ENCODE peak calls at places on chromosomes 3 and 15, in nine cellular contexts. A is esophagus squamous epithelium, U is tibial nerve, N is sigmoid colon, J is IMR-90, K is breast epithelium, Q is adrenal gland, C is HCT116, Z is suprapubic skin. G is an unnamed sample.

GRCh38 chr3:111781561-111782446 is 77.3 kb upstream of the PHLDB2 start:
- DNase-seq in A (no peak), Q (no peak), N (no peak), Z (no peak), U (no peak), K (no peak), J (no peak), C (no peak), G (no peak)

GRCh38 chr3:161348791-161349400 is 22.4 kb downstream of the SPTSSB start:
- DNase-seq in A (no peak), N (no peak), Z (no peak), Q (no peak), K (no peak), J (no peak), U (no peak), C (peak; percentile 40), G (no peak)

GRCh38 chr15:80174017-80174746 is 21.4 kb downstream of the FAH start:
- DNase-seq in K (peak; percentile 76), Z (no peak), A (no peak), U (no peak), Q (peak; percentile 92), N (peak; percentile 74), J (peak; percentile 83), C (no peak), G (no peak)

GRCh38 chr15:38169982-38170381 is 82.7 kb upstream of the SPRED1 start:
- DNase-seq in Z (no peak), C (no peak), U (no peak), N (no peak), Q (no peak), K (no peak), A (no peak), J (peak; percentile 16), G (no peak)

GRCh38 chr3:140134231-140134630 is 199.2 kb downstream of the CLSTN2 start:
- DNase-seq in K (no peak), N (no peak), U (no peak), Z (no peak), A (no peak), Q (no peak), C (no peak), J (no peak), G (no peak)

GRCh38 chr3:195854628-195855300 is 43.0 kb upstream of the MUC4 start:
- DNase-seq in J (no peak), Z (no peak), U (no peak), A (no peak), K (no peak), C (no peak), Q (no peak), N (no peak), G (no peak)

GRCh38 chr3:186425788-186426730 is 64.0 kb upstream of the DGKG start:
- DNase-seq in Z (no peak), N (no peak), J (peak; percentile 75), A (no peak), C (no peak), K (no peak), U (peak; percentile 24), Q (no peak), G (no peak)

GRCh38 chr3:59573911-59574310 is 524.1 kb upstream of the CFAP20DC start:
- DNase-seq in Z (no peak), N (peak; percentile 74), A (no peak), U (peak; percentile 79), K (peak; percentile 71), C (no peak), J (peak; percentile 88), Q (peak; percentile 67), G (no peak)

GRCh38 chr3:177357352-177358084 is 160.2 kb upstream of the TBL1XR1 start:
- DNase-seq in Z (no peak), N (no peak), A (no peak), K (no peak), C (peak; percentile 97), J (peak; percentile 89), U (no peak), Q (peak; percentile 86), G (no peak)

GRCh38 chr15:77784361-77785292 is 151.9 kb upstream of the LINGO1 start:
- DNase-seq in U (no peak), Z (no peak), K (no peak), Q (peak; percentile 54), A (no peak), N (no peak), J (no peak), C (peak; percentile 23), G (no peak)

GRCh38 chr3:59308684-59309083 is 258.9 kb upstream of the CFAP20DC start:
- DNase-seq in A (no peak), Q (no peak), N (no peak), Z (no peak), C (no peak), J (no peak), K (no peak), U (no peak), G (no peak)

GRCh38 chr15:65081270-65081669 is 4.7 kb downstream of the KBTBD13 start:
- DNase-seq in C (no peak), J (no peak), A (no peak), N (no peak), Q (no peak), K (no peak), U (no peak), Z (no peak), G (no peak)

DNA sequence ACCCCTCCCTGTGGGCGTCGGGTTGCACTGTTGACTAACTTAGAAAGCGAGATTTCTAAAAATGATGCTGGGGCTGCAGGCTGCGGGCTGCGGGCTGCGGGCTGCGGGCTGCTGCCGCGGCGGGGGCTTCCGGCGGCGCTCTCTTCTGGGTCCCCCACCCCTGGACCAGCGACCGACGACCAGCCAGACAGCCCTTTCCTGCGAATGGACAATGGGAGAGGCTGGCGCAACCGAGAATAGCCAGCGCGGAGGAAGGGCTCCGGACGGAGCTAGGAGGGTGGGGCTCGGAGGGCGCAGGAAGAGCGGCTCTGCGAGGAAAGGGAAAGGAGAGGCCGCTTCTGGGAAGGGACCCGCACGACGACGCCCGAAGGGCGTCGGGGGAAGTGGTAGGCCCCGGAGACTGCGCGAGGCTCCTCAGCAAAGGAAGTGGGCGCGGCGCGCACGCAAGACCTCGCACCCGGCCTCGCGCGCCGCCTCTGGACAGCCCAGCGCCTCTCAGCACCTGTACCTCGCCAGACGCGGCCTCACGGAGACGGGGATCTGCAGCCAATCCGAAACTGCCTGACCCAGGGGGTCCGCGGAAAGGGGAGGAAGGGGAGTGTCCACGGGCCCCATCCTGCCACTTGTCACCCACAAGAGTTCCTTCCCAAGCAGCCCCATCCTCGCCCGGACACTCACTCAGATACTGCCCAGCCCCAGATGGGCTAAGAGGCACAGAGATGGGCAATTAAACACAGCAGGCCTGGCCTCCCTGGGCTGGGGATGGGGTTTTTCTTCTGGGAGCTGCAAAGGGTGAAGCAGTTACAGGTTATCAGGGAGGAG is 70.7 kb downstream of the SLC12A8 start:
- DNase-seq in Q (peak; percentile 77), A (peak; percentile 14), K (peak; percentile 68), J (no peak), Z (no peak), N (peak; percentile 84), C (no peak), U (no peak), G (no peak)
- TF ChIP-seq POLR2A in Q (no peak), A (no peak), K (no peak), J (no peak), Z (no peak), N (no peak), C (no peak), U (no peak), G (no peak)

GRCh38 chr3:171696805-171697204 is 113.5 kb downstream of the PLD1 start:
- DNase-seq in J (no peak), A (no peak), N (no peak), K (no peak), Z (no peak), C (no peak), Q (no peak), U (no peak), G (no peak)
- TF ChIP-seq CTCF in J (no peak), A (no peak), N (no peak), K (no peak), Z (no peak), C (no peak), Q (no peak), U (no peak), G (no peak)

GRCh38 chr15:48622227-48622626 is 23.3 kb downstream of the FBN1 start:
- DNase-seq in U (no peak), Z (no peak), C (no peak), Q (no peak), N (no peak), J (no peak), K (no peak), A (no peak), G (no peak)

GRCh38 chr15:48614051-48614450 is 31.5 kb downstream of the FBN1 start:
- DNase-seq in Z (no peak), J (no peak), K (no peak), C (no peak), A (no peak), N (no peak), U (no peak), Q (no peak), G (no peak)

GRCh38 chr15:48616216-48616615 is 29.3 kb downstream of the FBN1 start:
- DNase-seq in N (no peak), U (no peak), K (no peak), C (no peak), A (no peak), Q (no peak), Z (no peak), J (peak; percentile 63), G (no peak)

GRCh38 chr15:48619446-48619845 is 26.1 kb downstream of the FBN1 start:
- DNase-seq in N (no peak), Z (no peak), J (no peak), C (no peak), U (no peak), K (no peak), Q (no peak), A (no peak), G (no peak)

GRCh38 chr15:48617619-48618018 is 27.9 kb downstream of the FBN1 start:
- DNase-seq in A (no peak), Q (peak; percentile 67), K (no peak), C (no peak), N (peak; percentile 84), Z (no peak), U (peak; percentile 34), J (peak; percentile 93), G (no peak)
- H3K27ac ChIP-seq in A (peak overlapping the region; percentile 56), Q (no peak overlapping the region), K (no peak overlapping the region), C (no peak overlapping the region), N (peak overlapping the region; percentile 68), Z (no peak overlapping the region), U (no peak overlapping the region), J (no peak overlapping the region), G (no peak overlapping the region)

DNA sequence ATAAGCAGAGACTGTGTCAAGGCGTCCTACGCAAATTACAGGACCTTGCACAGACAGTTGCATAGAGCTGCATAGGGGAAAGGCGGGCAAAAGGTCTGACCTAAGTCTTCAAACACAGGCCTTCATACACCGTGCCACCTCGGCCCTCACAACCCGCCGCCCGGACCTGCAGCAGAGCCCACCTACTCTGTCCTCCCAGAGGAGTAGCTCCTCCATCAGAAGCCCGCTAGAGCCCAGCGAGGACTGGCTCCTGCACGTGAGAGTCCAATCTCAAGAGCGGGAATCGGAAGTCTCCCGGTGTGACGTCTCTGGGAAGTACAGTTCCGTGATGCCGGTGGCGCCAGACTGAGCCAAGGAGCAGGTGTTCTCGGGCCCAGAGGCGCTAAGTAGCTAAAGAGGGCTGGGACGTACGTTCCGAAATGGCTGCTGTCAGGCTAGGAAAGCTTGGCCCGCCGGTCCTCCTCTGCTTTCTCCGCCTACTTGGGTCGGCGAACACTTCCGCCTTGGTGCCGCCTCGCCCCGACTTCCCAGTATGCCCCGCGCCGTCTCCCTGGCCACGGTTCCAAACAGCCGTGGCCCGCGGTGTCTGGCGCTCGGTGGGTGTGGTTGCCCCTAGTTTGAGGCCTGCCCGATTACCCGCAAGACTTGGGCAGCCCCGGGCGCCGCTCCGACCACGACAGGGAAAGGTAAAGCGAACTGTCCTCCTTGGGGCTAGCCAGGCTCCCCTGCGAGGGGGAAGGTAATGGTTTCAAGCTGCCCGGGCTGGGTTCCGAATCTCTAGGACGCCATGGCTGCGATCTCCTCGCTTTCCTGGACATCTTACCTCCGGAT is at the start of the genes ASTE1 and NEK11:
- DNase-seq in A (peak; percentile 56), C (peak; percentile 49), U (peak; percentile 87), N (peak; percentile 93), K (peak; percentile 91), Q (peak; percentile 92), Z (peak; percentile 95), J (peak; percentile 73), G (no peak)
- TF ChIP-seq POLR2A in A (no peak), C (peak; percentile 36), U (peak; percentile 47), N (no peak), K (no peak), Q (peak; percentile 28), Z (no peak), J (peak; percentile 70), G (no peak)